ENCODE peak calls at places on chromosomes 16 and 17, in five cellular contexts. Z is brain microvascular endothelial cell, E is osteoblast, K is GM23338, V is esophagus squamous epithelium. L is an unnamed sample.

GRCh38 chr16:30619207-30619606 is 9.0 kb upstream of the ZNF689 start:
- DNase-seq in Z (no peak), V (no peak), E (no peak), K (no peak), L (no peak)

GRCh38 chr17:752620-753219 is 656 bp upstream of the GEMIN4 start:
- DNase-seq in E (peak), Z (peak), K (peak), V (no peak), L (peak)

GRCh38 chr17:61415374-61416210 is 15.9 kb downstream of the TBX2 start:
- DNase-seq in V (no peak), Z (no peak), E (peak), K (no peak), L (no peak)

GRCh38 chr17:71869293-71869692 is 251.5 kb upstream of the SOX9 start:
- DNase-seq in Z (no peak), K (no peak), V (no peak), E (no peak), L (no peak)

GRCh38 chr17:79813826-79814623 is 17.1 kb upstream of the CBX8 start:
- DNase-seq in Z (no peak), E (peak), V (no peak), K (peak), L (no peak)

GRCh38 chr17:48012151-48012520 is 25.5 kb downstream of the COPZ2 start:
- DNase-seq in Z (no peak), E (peak), V (no peak), K (peak), L (no peak)

GRCh38 chr17:76145231-76146052 is 4.4 kb upstream of the FOXJ1 start:
- DNase-seq in E (no peak), K (peak), V (no peak), Z (no peak), L (no peak)

GRCh38 chr16:57084257-57084770 is 8.1 kb upstream of the CPNE2 start:
- DNase-seq in V (peak), K (peak), E (peak), Z (peak), L (peak)

GRCh38 chr16:87550510-87550961 is 51.8 kb upstream of the JPH3 start:
- DNase-seq in E (peak), Z (no peak), K (peak), V (no peak), L (no peak)

GRCh38 chr17:42953669-42954068 is 10.6 kb downstream of the AARSD1 start:
- DNase-seq in K (no peak), Z (no peak), V (no peak), E (no peak), L (no peak)

GRCh38 chr17:9468532-9468931 is 107.1 kb downstream of the STX8 start:
- DNase-seq in V (no peak), E (no peak), K (no peak), Z (no peak), L (no peak)

GRCh38 chr16:30758988-30759461 is 2.8 kb downstream of the CFAP119 start:
- DNase-seq in K (no peak), E (peak), Z (no peak), V (no peak), L (no peak)

GRCh38 chr16:55370762-55371482 is 46.9 kb downstream of the IRX6 start:
- DNase-seq in Z (peak), K (peak), V (no peak), E (peak), L (peak)

GRCh38 chr16:56547949-56548567 is 16.8 kb upstream of the MT4 start:
- DNase-seq in V (no peak), K (no peak), E (no peak), Z (no peak), L (no peak)

GRCh38 chr16:87086575-87086974 is 230.6 kb downstream of the C16orf95 start:
- DNase-seq in K (no peak), Z (peak), V (no peak), E (peak), L (no peak)

GRCh38 chr17:20995164-20995872 is 47.5 kb downstream of the USP22 start:
- DNase-seq in Z (no peak), K (no peak), E (no peak), V (no peak), L (no peak)

GRCh38 chr17:71850792-71851191 is 270.0 kb upstream of the SOX9 start:
- DNase-seq in V (no peak), K (no peak), E (no peak), Z (no peak), L (no peak)

GRCh38 chr17:60524463-60525346 is 1.3 kb downstream of the APPBP2 start:
- DNase-seq in Z (no peak), V (no peak), K (no peak), E (peak), L (no peak)

GRCh38 chr17:62692159-62692651 is 64.7 kb downstream of the MRC2 start:
- DNase-seq in Z (no peak), V (no peak), E (peak), K (no peak), L (no peak)

GRCh38 chr17:73271078-73271477 is 9.4 kb upstream of the CPSF4L start:
- DNase-seq in V (no peak), E (no peak), K (no peak), Z (no peak), L (no peak)

GRCh38 chr17:69058165-69058564 is 2.6 kb downstream of the ABCA9 start:
- DNase-seq in K (peak), V (no peak), E (peak), Z (no peak), L (no peak)

GRCh38 chr17:69061901-69062556 is 1.3 kb upstream of the ABCA9 start:
- DNase-seq in E (no peak), Z (no peak), K (no peak), V (no peak), L (no peak)

GRCh38 chr17:69057280-69057679 is 3.4 kb downstream of the ABCA9 start:
- DNase-seq in Z (no peak), E (no peak), K (no peak), V (no peak), L (no peak)

GRCh38 chr17:69060835-69061234 is at the start of gene ABCA9:
- DNase-seq in E (peak), V (no peak), K (no peak), Z (peak), L (no peak)

GRCh38 chr17:69059458-69060205 is 1.1 kb downstream of the ABCA9 start:
- DNase-seq in V (no peak), Z (peak), E (no peak), K (no peak), L (no peak)
- H3K4me3 ChIP-seq in V (no peak), Z (no peak), E (peak), K (no peak), L (no peak)

GRCh38 chr16:10669791-10670190 is 24.9 kb downstream of the TEKT5 start:
- DNase-seq in V (no peak), K (no peak), Z (no peak), E (no peak), L (no peak)

GRCh38 chr16:10667239-10667638 is 27.5 kb downstream of the TEKT5 start:
- DNase-seq in E (no peak), Z (no peak), V (no peak), K (no peak), L (no peak)

GRCh38 chr16:10665166-10665565 is 29.6 kb downstream of the TEKT5 start:
- DNase-seq in Z (no peak), K (no peak), E (no peak), V (no peak), L (no peak)

GRCh38 chr16:10671729-10672128 is 23.0 kb downstream of the TEKT5 start:
- DNase-seq in Z (no peak), K (no peak), E (no peak), V (no peak), L (no peak)

DNA sequence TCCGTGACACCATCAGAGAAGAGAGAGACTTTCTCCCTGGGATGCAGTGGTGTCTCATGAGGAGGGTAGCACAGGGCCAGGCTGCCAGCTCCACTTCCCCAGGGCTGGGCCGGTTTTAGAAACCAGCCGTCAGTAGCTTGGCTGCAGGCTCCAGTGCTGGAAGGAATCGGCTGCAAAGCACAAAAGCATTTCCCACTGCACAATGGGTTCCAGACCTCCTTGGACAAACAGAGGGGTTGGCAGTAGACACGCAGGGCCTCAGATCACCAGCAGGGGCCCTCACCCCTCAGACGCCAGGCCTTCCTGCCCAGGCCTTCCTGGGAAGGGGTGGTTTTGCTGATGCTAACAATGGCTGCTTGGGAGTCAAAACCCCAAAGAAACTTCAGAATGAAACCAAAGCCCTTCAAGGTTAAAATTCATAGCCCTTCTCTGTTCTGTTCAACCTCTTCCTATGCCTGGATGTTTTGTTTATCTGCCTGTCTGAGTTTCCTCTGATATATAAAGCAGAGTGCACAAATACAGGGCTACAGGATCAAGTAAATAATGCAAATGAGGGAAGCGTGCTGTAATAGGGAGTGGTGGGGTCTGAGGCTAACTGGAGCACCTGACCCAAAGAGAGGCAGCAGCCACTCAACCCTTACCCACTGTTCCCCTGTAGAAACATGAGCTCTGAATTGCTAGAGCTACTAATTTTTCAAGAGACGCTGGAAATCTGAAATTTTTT is 26.2 kb downstream of the TEKT5 start:
- DNase-seq in E (no peak), V (no peak), Z (peak), K (peak), L (no peak)
- TF ChIP-seq CTCF in E (peak), V (no peak), Z (peak), K (peak), L (peak)

GRCh38 chr17:67273900-67274299 is 28.9 kb upstream of the HELZ start:
- DNase-seq in K (no peak), V (no peak), E (no peak), Z (no peak), L (no peak)
- H3K4me3 ChIP-seq in K (no peak), V (no peak), E (no peak), Z (no peak), L (no peak)

DNA sequence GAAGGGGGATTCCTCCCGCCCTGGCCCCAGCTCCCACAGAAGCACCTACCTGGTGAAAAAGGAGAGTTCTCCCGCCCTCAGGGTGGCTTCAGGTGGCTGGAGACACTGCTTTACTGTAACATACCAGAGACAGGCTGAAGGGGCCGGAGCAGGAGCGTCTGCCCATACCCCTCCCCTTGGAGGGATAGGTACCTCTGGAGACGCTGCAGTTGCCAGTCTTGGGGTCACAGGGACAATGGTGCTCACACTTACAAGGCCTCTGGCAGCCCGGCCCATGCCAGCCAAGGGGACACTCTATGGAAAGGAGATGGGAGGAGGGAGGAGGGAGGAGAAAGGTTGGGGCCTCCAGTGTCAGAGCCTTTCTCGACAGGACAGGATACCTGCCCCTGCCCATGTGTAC is 6.6 kb downstream of the NAGPA start:
- DNase-seq in K (no peak), E (peak), Z (no peak), V (no peak), L (no peak)
- TF ChIP-seq CTCF in K (no peak), E (no peak), Z (no peak), V (no peak), L (no peak)

GRCh38 chr17:6894206-6894528 is 62.6 kb upstream of the TEKT1 start:
- DNase-seq in E (peak), K (peak), V (no peak), Z (no peak), L (no peak)
- H3K4me3 ChIP-seq in E (no peak), K (peak), V (peak), Z (no peak), L (no peak)

GRCh38 chr17:40362696-40363479 is 1.6 kb downstream of the GJD3 start:
- DNase-seq in V (no peak), Z (peak), K (peak), E (peak), L (no peak)
- TF ChIP-seq CTCF in V (peak), Z (peak), K (peak), E (peak), L (peak)